ENCODE peak calls at places on chromosomes 1 and 21, in seven cellular contexts. T, W, M, J, R, E and G are unnamed samples.

GRCh38 chr1:1085171-1085841 is 11.2 kb upstream of the RNF223 start:
- DNase-seq in T (no peak), W (peak), M (peak), J (no peak), R (no peak), E (no peak), G (no peak)

GRCh38 chr1:226788965-226789364 is 49.9 kb upstream of the ITPKB start:
- DNase-seq in T (no peak), W (no peak), M (no peak), J (no peak), R (no peak), E (no peak), G (no peak)

GRCh38 chr21:38619865-38620513 is 121.7 kb upstream of the ERG start:
- DNase-seq in T (peak), W (no peak), M (peak), J (no peak), R (no peak), E (no peak), G (peak)

GRCh38 chr1:109640285-109640865 is 15.5 kb upstream of the GSTM4 start:
- DNase-seq in T (peak), W (peak), M (peak), J (peak), R (peak), E (peak), G (peak)

GRCh38 chr21:14864211-14865021 is 200.4 kb downstream of the NRIP1 start:
- DNase-seq in T (peak), W (peak), M (peak), J (peak), R (peak), E (peak), G (peak)

GRCh38 chr1:160963521-160963920 is 8.9 kb upstream of the ITLN2 start:
- DNase-seq in T (no peak), W (no peak), M (no peak), J (no peak), R (no peak), E (no peak), G (no peak)

GRCh38 chr1:227316456-227316855 is 1.8 kb downstream of the CDC42BPA start:
- DNase-seq in T (no peak), W (no peak), M (no peak), J (no peak), R (no peak), E (no peak), G (no peak)

GRCh38 chr21:25790122-25790951 is 55.6 kb downstream of the GABPA start:
- DNase-seq in T (no peak), W (no peak), M (no peak), J (no peak), R (no peak), E (peak), G (peak)

GRCh38 chr1:229759037-229759435 is 133.0 kb downstream of the URB2 start:
- DNase-seq in T (no peak), W (no peak), M (no peak), J (no peak), R (no peak), E (no peak), G (no peak)

GRCh38 chr1:20711285-20712209 is 6.3 kb downstream of the KIF17 start:
- DNase-seq in T (no peak), W (no peak), M (no peak), J (no peak), R (no peak), E (no peak), G (peak)

GRCh38 chr1:217029311-217030157 is 306.3 kb upstream of the ESRRG start:
- DNase-seq in T (peak), W (peak), M (no peak), J (peak), R (no peak), E (peak), G (no peak)

GRCh38 chr21:42661688-42662429 is 8.4 kb downstream of the PDE9A start:
- DNase-seq in T (no peak), W (no peak), M (no peak), J (no peak), R (no peak), E (no peak), G (no peak)

GRCh38 chr1:157274698-157275534 is 136.7 kb upstream of the ETV3 start:
- DNase-seq in T (peak), W (no peak), M (no peak), J (no peak), R (no peak), E (no peak), G (no peak)

GRCh38 chr1:91884459-91885290 is 1.3 kb downstream of the TGFBR3 start:
- DNase-seq in T (peak), W (peak), M (peak), J (peak), R (peak), E (no peak), G (peak)

GRCh38 chr21:38506606-38507331 is 8.5 kb upstream of the ERG start:
- DNase-seq in T (no peak), W (no peak), M (no peak), J (no peak), R (no peak), E (no peak), G (peak)

GRCh38 chr1:61005572-61006386 is 76.6 kb upstream of the NFIA start:
- DNase-seq in T (no peak), W (no peak), M (no peak), J (no peak), R (no peak), E (no peak), G (no peak)

GRCh38 chr1:3746784-3747521 is 5.3 kb upstream of the CCDC27 start:
- DNase-seq in T (peak), W (peak), M (peak), J (peak), R (peak), E (no peak), G (peak)
- TF ChIP-seq POLR2A in T (peak), W (no peak), M (no peak), J (peak), R (no peak), E (no peak), G (no peak)

GRCh38 chr1:32753532-32754281 is 51.1 kb upstream of the SYNC start:
- DNase-seq in T (peak), W (peak), M (peak), J (peak), R (peak), E (no peak), G (peak)
- TF ChIP-seq POLR2A in T (peak), W (no peak), M (peak), J (peak), R (no peak), E (peak), G (no peak)

DNA sequence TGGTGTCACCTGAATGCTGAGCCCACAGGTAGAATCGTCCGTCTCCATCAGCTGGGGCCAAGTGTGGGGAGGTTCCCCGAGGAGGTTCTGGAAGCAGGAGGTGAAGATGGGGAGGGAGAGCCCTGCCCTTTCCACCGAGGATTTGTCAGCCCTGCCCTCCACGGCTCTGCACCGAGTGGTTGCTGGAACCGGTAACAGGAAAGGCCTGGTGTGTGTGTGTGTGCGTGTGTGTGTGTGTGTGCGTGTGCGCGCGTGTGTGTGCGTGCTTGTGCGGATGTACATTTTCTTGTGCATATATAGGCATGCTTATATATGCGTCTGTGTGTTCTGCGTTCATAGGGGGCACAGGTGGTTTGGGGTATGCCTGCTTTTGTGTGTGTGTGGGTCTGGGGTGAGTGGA is 3.5 kb downstream of the NBL1 start:
- DNase-seq in T (no peak), W (no peak), M (peak), J (no peak), R (no peak), E (no peak), G (no peak)
- TF ChIP-seq POLR2A in T (no peak), W (no peak), M (no peak), J (no peak), R (no peak), E (no peak), G (no peak)

GRCh38 chr1:183023146-183023600 is at the start of gene LAMC1:
- DNase-seq in T (peak), W (peak), M (peak), J (peak), R (peak), E (peak), G (peak)

GRCh38 chr1:183023601-183024351 is 556 bp downstream of the LAMC1 start:
- DNase-seq in T (peak), W (peak), M (peak), J (peak), R (peak), E (peak), G (peak)

GRCh38 chr1:183021405-183022201 is 1.6 kb upstream of the LAMC1 start:
- DNase-seq in T (no peak), W (no peak), M (no peak), J (no peak), R (no peak), E (no peak), G (no peak)

GRCh38 chr1:183024352-183025337 is 1.4 kb downstream of the LAMC1 start:
- DNase-seq in T (no peak), W (no peak), M (no peak), J (no peak), R (no peak), E (no peak), G (peak)

DNA sequence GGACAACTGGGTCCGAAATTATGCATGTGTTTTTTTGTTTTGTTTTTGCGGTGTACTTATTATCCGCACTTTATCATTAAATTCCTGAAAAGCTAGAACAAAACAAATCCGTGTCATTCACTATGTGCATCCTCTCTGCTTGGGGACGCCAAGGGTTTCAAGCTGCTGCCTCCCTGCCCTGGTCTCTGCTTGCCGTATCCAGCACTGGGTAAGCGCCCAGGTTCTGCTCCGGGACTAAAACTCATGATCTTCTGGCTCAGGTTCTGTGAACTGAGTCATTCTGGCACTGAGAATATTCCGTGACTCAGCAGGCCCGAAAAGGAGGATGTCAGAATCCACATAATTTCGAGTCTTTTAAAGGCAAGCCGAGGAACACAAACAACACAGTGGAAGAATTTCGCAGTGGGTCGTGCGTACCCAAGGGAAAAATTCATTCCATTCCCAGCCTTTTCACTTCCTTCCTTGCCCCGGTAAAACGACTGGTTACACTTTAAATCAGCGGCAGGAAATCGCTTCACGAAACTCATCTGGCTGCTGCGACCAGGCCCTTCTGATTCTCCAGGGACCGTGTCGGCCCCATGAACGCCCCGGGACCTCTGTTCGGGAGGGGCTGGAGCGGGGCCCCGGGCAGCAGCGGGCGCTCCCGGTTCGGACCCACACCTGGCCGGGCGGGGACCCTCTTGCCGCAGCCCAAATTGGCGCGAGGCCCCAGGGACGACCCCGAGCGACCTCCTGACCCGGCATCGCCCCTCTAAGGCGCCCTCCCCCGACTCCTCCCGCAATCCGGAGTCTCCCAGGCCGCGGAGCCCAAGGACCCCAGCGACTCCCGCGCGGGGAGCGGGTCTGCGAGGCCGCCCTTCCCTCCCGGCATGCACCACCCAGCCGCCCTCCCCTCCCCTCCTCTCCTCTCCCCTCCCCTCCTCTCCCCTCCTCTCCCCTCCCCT is 746 bp upstream of the LAMC1 start:
- DNase-seq in T (peak), W (peak), M (peak), J (peak), R (peak), E (peak), G (peak)
- TF ChIP-seq POLR2A in T (no peak), W (no peak), M (peak), J (peak), R (peak), E (peak), G (no peak)

GRCh38 chr1:211326140-211326527 is 499 bp upstream of the TRAF5 start:
- DNase-seq in T (no peak), W (no peak), M (no peak), J (no peak), R (no peak), E (no peak), G (no peak)

GRCh38 chr1:211326528-211327340 is at the start of gene TRAF5:
- DNase-seq in T (peak), W (peak), M (peak), J (peak), R (peak), E (peak), G (peak)

GRCh38 chr1:211328084-211328694 is 1.6 kb downstream of the TRAF5 start:
- DNase-seq in T (no peak), W (no peak), M (no peak), J (no peak), R (no peak), E (no peak), G (no peak)

GRCh38 chr1:211328866-211329265 is 2.2 kb downstream of the TRAF5 start:
- DNase-seq in T (no peak), W (no peak), M (no peak), J (no peak), R (no peak), E (no peak), G (no peak)

DNA sequence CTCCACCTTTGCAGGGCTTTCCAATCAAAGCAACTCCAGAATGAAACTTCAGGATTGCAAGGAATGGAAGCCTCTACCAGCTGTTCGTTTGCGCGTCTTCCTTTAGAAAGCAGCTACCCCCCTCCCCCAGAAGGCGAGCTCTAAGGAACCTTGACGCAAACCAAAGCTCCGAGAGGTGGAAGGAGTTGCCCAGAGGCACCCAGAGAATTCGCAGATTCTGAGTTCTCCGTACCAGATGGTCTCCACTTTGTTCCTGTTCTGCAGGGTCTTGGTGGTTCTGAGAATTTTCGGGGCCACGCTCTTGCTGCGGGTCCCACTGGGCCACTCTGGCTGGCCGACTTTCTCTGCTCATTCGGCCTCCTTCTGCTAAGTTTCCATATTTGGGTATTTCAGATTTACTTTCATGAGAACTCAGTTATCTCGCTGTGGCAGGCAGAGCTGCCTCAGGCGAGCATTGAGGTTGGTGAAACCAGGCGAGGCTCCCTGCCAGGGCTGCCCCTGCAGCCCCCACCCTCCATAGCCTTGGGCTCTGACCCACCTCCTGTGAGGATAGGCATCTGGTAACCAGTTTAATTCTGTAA is 798 bp downstream of the TRAF5 start:
- DNase-seq in T (peak), W (no peak), M (no peak), J (peak), R (no peak), E (peak), G (peak)
- TF ChIP-seq POLR2A in T (peak), W (no peak), M (no peak), J (no peak), R (no peak), E (no peak), G (no peak)

GRCh38 chr1:187787696-187788095 is 958.9 kb downstream of the PLA2G4A start:
- DNase-seq in T (no peak), W (no peak), M (no peak), J (no peak), R (no peak), E (no peak), G (no peak)
- TF ChIP-seq POLR2A in T (no peak), W (no peak), M (no peak), J (no peak), R (no peak), E (no peak), G (no peak)

DNA sequence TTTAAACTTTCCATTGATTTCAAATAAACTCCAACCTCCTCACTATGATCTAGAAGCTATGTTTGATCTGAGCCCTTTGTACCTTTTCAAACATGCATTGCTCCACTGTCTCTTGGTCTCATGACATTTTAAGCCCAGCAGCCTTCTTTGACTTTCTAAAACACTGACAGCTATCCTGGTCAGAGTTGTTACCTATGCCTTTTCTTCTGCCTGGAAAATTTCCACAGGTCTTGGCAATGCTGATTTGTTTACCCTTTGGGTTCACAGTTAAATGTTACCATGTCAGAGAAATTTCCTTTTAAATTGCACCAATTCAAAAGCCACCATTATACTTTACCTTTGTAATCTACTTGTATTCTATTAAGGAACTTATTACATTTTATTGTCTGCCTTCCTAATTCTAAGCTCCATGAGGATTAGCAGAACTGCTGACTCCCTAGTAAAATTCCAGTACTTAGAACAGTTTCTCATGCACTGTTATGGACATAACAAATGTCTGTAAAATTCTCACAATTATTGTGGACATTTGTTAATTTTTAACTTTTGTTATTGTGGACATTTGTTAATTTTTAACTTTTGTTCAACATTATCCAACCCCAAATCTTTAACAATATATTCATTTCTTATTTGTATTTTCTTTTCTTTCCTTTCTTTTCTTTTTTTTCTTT is 1064.4 kb downstream of the NCAM2 start:
- DNase-seq in T (peak), W (no peak), M (no peak), J (no peak), R (no peak), E (no peak), G (no peak)
- TF ChIP-seq POLR2A in T (no peak), W (no peak), M (no peak), J (no peak), R (no peak), E (no peak), G (no peak)